ENCODE peak calls at places on chromosome 21, in six cellular contexts. L is fibroblast of the aortic adventitia; Z is upper lobe of right lung; W is cardiac muscle cell; R is uterus; G is CD8-positive, alpha-beta T cell. D is an unnamed sample.

GRCh38 chr21:41402231-41402630 is 23.8 kb upstream of the MX1 start:
- DNase-seq in Z (no peak), W (no peak), R (no peak), G (no peak), L (no peak), D (no peak)

GRCh38 chr21:36077758-36078157 is 7.9 kb downstream of the CBR1 start:
- DNase-seq in R (no peak), W (no peak), G (no peak), Z (no peak), L (no peak), D (no peak)

GRCh38 chr21:18244721-18245486 is at the start of gene CHODL:
- DNase-seq in R (no peak), Z (peak; percentile 63), W (no peak), G (no peak), L (no peak), D (no peak)

GRCh38 chr21:32717851-32718316 is 9.9 kb downstream of the SYNJ1 start:
- DNase-seq in L (no peak), R (no peak), Z (no peak), G (no peak), W (peak; percentile 8), D (peak; percentile 85)

GRCh38 chr21:44694776-44695175 is 2.2 kb upstream of the KRTAP10-12 start:
- DNase-seq in G (no peak), Z (peak; percentile 48), W (no peak), L (no peak), R (no peak), D (no peak)

GRCh38 chr21:32698971-32699693 is 28.7 kb downstream of the SYNJ1 start:
- DNase-seq in R (no peak), L (peak; percentile 5), W (peak; percentile 18), G (no peak), Z (no peak), D (peak; percentile 22)

GRCh38 chr21:36075171-36075570 is 5.3 kb downstream of the CBR1 start:
- DNase-seq in G (no peak), R (no peak), L (no peak), W (no peak), Z (no peak), D (no peak)

GRCh38 chr21:44836666-44837471 is 19.0 kb upstream of the SUMO3 start:
- DNase-seq in L (peak; percentile 25), G (no peak), W (peak; percentile 58), R (no peak), Z (no peak), D (peak; percentile 65)

GRCh38 chr21:38951095-38951745 is 145.5 kb downstream of the ETS2 start:
- DNase-seq in Z (no peak), R (no peak), L (no peak), W (no peak), G (no peak), D (no peak)

GRCh38 chr21:25907573-25908275 is 173.0 kb downstream of the GABPA start:
- DNase-seq in R (no peak), W (peak; percentile 30), G (no peak), Z (no peak), L (peak; percentile 54), D (no peak)

GRCh38 chr21:23160914-23161313 is 2162.7 kb downstream of the NCAM2 start:
- DNase-seq in L (no peak), R (no peak), G (no peak), Z (no peak), W (no peak), D (no peak)
- TF ChIP-seq CTCF in L (no peak), R (no peak), G (no peak), Z (no peak), W (no peak), D (no peak)

GRCh38 chr21:45864436-45864835 is 117.1 kb upstream of the COL6A1 start:
- DNase-seq in G (no peak), W (peak; percentile 38), Z (no peak), L (peak; percentile 54), R (no peak), D (no peak)

GRCh38 chr21:45867041-45867630 is 114.4 kb upstream of the COL6A1 start:
- DNase-seq in Z (no peak), R (no peak), L (no peak), G (no peak), W (no peak), D (no peak)

GRCh38 chr21:45863751-45864150 is 117.8 kb upstream of the COL6A1 start:
- DNase-seq in W (no peak), L (no peak), Z (no peak), G (no peak), R (no peak), D (no peak)

GRCh38 chr21:45866473-45867010 is 115.0 kb upstream of the COL6A1 start:
- DNase-seq in L (no peak), W (no peak), R (no peak), Z (no peak), G (no peak), D (no peak)

DNA sequence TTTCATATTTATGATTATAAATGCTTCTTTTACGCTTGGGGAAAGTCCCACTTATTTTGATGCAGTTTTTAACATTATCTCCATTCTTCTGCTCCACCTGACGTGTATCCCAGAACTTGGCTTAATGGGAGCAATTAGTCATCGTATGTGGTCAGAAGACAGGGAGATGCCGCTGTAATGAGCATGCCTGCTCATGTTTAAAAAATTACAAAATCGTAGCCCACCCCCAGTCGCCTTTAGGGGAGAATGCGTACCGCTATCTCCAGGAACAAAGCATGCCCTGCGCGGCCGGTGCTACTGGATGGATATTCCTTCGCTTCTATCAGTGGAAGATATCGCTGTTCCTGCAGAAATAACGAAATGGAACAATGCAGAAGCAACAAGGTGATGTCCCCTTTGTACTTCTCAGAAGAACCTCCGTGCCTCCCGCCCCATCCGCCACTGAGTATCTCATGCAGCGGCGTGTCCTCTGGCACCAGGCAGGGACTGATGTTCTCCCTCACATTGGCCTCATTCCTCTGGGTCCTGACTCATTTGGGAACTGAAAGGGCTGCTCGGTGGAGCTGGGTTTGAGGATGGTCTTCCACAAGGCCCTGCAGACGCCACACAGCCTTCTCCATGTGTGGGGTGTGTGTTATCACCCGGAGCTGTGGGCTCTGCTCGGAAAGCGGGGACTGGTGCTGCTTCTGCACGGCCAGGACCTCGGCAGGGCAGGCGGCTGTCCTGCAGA is 116.3 kb upstream of the COL6A1 start:
- DNase-seq in G (no peak), L (peak; percentile 87), R (no peak), W (peak; percentile 91), Z (no peak), D (peak; percentile 74)
- H3K4me3 ChIP-seq in G (no peak overlapping the region), L (no peak overlapping the region), R (no peak overlapping the region), W (no peak overlapping the region), Z (no peak overlapping the region), D (no peak overlapping the region)

DNA sequence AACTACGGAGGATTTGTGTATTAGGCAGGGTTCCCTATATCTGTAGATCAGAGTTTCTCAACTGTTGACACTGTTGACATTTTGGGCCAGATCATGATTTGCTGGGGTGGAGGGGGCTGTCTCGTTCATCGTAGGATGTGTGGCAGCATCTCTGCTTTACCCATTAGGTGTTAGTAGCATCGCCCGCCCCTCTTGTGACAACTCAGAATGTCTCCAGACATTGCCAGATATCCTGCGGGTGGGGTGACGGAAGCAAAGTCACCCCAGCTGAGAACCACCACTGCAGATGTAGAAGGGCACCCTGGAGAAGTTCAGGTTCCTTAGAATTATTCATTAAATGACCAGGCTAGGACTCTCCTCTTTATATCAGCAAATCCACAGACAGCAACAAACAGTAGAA is 125.9 kb downstream of the CLIC6 start:
- DNase-seq in Z (no peak), R (no peak), G (no peak), L (no peak), W (no peak), D (no peak)
- TF ChIP-seq CTCF in Z (no peak), R (no peak), G (no peak), L (no peak), W (no peak), D (no peak)

GRCh38 chr21:43325968-43326367 is 101.0 kb downstream of the SIK1 start:
- DNase-seq in W (no peak), G (no peak), Z (no peak), R (no peak), L (no peak), D (no peak)

GRCh38 chr21:43330306-43330881 is 96.5 kb downstream of the SIK1 start:
- DNase-seq in G (no peak), R (no peak), W (no peak), L (no peak), Z (no peak), D (no peak)

GRCh38 chr21:43329361-43330269 is 97.3 kb downstream of the SIK1 start:
- DNase-seq in Z (no peak), L (no peak), R (no peak), W (no peak), G (no peak), D (no peak)

GRCh38 chr21:43328591-43329360 is 98.2 kb downstream of the SIK1 start:
- DNase-seq in Z (no peak), W (no peak), R (no peak), L (no peak), G (no peak), D (no peak)

GRCh38 chr21:43328171-43328570 is 98.8 kb downstream of the SIK1 start:
- DNase-seq in G (no peak), L (no peak), Z (no peak), W (no peak), R (no peak), D (no peak)
- H3K4me3 ChIP-seq in G (no peak overlapping the region), L (no peak overlapping the region), Z (no peak overlapping the region), W (no peak overlapping the region), R (no peak overlapping the region), D (no peak overlapping the region)

DNA sequence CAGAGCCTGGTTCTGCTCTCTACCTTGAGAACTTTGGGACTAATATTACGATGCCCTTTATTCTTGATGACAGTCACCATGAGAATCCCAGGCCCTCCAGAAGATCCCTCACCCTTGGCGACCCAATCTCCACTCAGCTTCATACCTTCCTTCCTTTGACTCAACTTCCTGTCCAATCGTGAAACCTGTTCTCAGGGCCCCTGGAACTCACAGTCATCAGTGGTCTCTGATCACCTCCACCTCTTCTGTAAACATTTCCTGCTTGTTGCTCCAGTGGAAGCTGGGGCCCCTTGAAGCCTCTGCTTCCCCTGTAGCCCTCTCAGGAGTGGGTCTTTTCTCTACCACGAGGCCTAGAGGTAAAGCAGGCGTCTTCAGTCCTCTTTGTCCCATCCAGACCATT is 79.1 kb downstream of the MRPS6 start:
- DNase-seq in R (no peak), Z (no peak), W (no peak), L (no peak), G (no peak), D (no peak)
- TF ChIP-seq CTCF in R (no peak), Z (no peak), W (no peak), L (no peak), G (no peak), D (no peak)